ENCODE peak calls at places on chromosomes 5 and 9, in ten cellular contexts. H is prostate gland; Z is WTC11; O is fibroblast of the aortic adventitia; C is ovary; L is uterus; S is heart right ventricle; D is ascending aorta; R is choroid plexus epithelial cell; N is activated CD8-positive, alpha-beta T cell treated with anti-CD3 and anti-CD28 coated beads for 36 hours. K is an unnamed sample.
A peak's percentile ranks its signal among the peaks of the same experiment; 100 is the strongest.

GRCh38 chr9:3006917-3007316 is 163.0 kb upstream of the PUM3 start:
- DNase-seq in H (no peak), Z (no peak), O (no peak), C (no peak), L (no peak), S (no peak), D (no peak), R (no peak), N (no peak), K (peak; percentile 58)

GRCh38 chr5:173745123-173745522 is 128.7 kb upstream of the BOD1 start:
- DNase-seq in H (no peak), Z (no peak), O (no peak), C (no peak), L (no peak), S (no peak), D (no peak), R (no peak), N (no peak), K (no peak)

GRCh38 chr9:96021616-96022444 is 146.3 kb downstream of the ERCC6L2 start:
- DNase-seq in H (no peak), Z (no peak), O (no peak), C (peak; percentile 30), L (no peak), S (no peak), D (no peak), R (no peak), N (peak; percentile 26), K (peak; percentile 23)

GRCh38 chr5:158139161-158139560 is 280.2 kb upstream of the CLINT1 start:
- DNase-seq in H (no peak), Z (no peak), O (peak; percentile 41), C (no peak), L (no peak), S (no peak), D (no peak), R (no peak), N (no peak), K (peak; percentile 14)

GRCh38 chr5:98320317-98320716 is 453.1 kb upstream of the RGMB start:
- DNase-seq in H (no peak), Z (no peak), O (no peak), C (no peak), L (no peak), S (no peak), D (no peak), R (no peak), N (no peak), K (no peak)

GRCh38 chr5:171483453-171484177 is 64.2 kb downstream of the FGF18 start:
- DNase-seq in H (no peak), Z (no peak), O (peak; percentile 96), C (peak; percentile 72), L (peak; percentile 94), S (peak; percentile 84), D (peak; percentile 51), R (peak; percentile 38), N (no peak), K (no peak)

GRCh38 chr9:101737705-101738565 is 512 bp downstream of the GRIN3A start:
- DNase-seq in H (no peak), Z (peak; percentile 47), O (no peak), C (no peak), L (no peak), S (no peak), D (no peak), R (no peak), N (peak; percentile 1), K (no peak)

GRCh38 chr9:13447551-13448422 is 168.3 kb upstream of the MPDZ start:
- DNase-seq in H (no peak), Z (no peak), O (peak; percentile 60), C (no peak), L (no peak), S (no peak), D (no peak), R (peak; percentile 13), N (no peak), K (no peak)

GRCh38 chr9:114565204-114565603 is 22.4 kb upstream of the ATP6V1G1 start:
- DNase-seq in H (no peak), Z (no peak), O (no peak), C (no peak), L (no peak), S (no peak), D (no peak), R (no peak), N (no peak), K (no peak)

GRCh38 chr9:93198839-93199625 is 15.1 kb downstream of the WNK2 start:
- DNase-seq in H (no peak), Z (no peak), O (no peak), C (no peak), L (no peak), S (no peak), D (no peak), R (no peak), N (no peak), K (no peak)

GRCh38 chr5:41638685-41639084 is 128.3 kb upstream of the PLCXD3 start:
- DNase-seq in H (no peak), Z (no peak), O (no peak), C (no peak), L (no peak), S (no peak), D (no peak), R (no peak), N (no peak), K (no peak)

GRCh38 chr5:90015584-90016018 is 394.0 kb downstream of the CETN3 start:
- DNase-seq in H (no peak), Z (no peak), O (peak; percentile 67), C (no peak), L (no peak), S (no peak), D (no peak), R (peak; percentile 69), N (no peak), K (peak; percentile 10)

GRCh38 chr9:93261735-93262523 is 78.0 kb downstream of the WNK2 start:
- DNase-seq in H (no peak), Z (peak; percentile 9), O (no peak), C (no peak), L (no peak), S (no peak), D (no peak), R (no peak), N (no peak), K (no peak)

GRCh38 chr9:111926421-111926875 is 29.8 kb downstream of the UGCG start:
- DNase-seq in H (no peak), Z (no peak), O (no peak), C (no peak), L (no peak), S (peak; percentile 33), D (peak; percentile 37), R (peak; percentile 95), N (peak; percentile 75), K (no peak)

GRCh38 chr9:12748016-12748415 is 26.8 kb upstream of the LURAP1L start:
- DNase-seq in H (no peak), Z (no peak), O (peak; percentile 59), C (no peak), L (no peak), S (no peak), D (no peak), R (peak; percentile 31), N (no peak), K (no peak)

GRCh38 chr5:34627794-34628193 is 28.3 kb upstream of the RAI14 start:
- DNase-seq in H (no peak), Z (no peak), O (peak; percentile 83), C (no peak), L (no peak), S (no peak), D (no peak), R (peak; percentile 91), N (no peak), K (peak; percentile 75)

GRCh38 chr9:8895498-8896224 is 1096.1 kb upstream of the DMAC1 start:
- DNase-seq in H (no peak), Z (no peak), O (peak; percentile 79), C (no peak), L (no peak), S (peak; percentile 9), D (no peak), R (peak; percentile 67), N (peak; percentile 2), K (peak; percentile 79)

GRCh38 chr5:154783774-154784460 is 28.7 kb downstream of the LARP1 start:
- DNase-seq in H (no peak), Z (no peak), O (peak; percentile 66), C (no peak), L (peak; percentile 26), S (peak; percentile 24), D (no peak), R (peak; percentile 37), N (peak; percentile 17), K (peak; percentile 56)

GRCh38 chr5:5979362-5979760 is 399.0 kb downstream of the MED10 start:
- DNase-seq in H (no peak), Z (peak; percentile 21), O (no peak), C (no peak), L (peak; percentile 30), S (no peak), D (peak; percentile 9), R (peak; percentile 24), N (no peak), K (no peak)
- TF ChIP-seq CTCF in H (no peak), Z (no peak), O (no peak), C (no peak), L (no peak), S (no peak), D (no peak), R (no peak), N (no peak), K (no peak)

DNA sequence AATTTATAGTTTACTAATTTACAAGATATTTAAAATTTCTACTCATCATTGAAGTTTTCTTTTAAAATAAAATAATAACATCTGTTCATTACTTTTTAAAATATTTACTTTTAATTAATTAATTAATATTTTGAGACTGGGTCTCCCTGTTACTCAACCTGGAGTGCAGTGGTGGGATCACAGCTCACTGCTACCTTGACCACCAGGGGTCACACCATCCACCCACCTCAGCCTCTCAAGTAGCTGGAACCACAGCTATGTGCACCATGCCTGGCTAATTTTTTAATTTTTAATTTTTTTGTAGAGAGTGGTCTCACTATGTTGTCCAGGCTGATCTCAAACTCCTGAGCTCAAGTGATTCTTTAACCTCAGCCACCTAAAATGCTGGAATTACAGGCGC is 1013.6 kb downstream of the CDH9 start:
- DNase-seq in H (no peak), Z (peak; percentile 42), O (no peak), C (no peak), L (no peak), S (no peak), D (no peak), R (no peak), N (no peak), K (peak; percentile 28)
- TF ChIP-seq CTCF in H (no peak), Z (peak; percentile 44), O (no peak), C (no peak), L (no peak), S (no peak), D (no peak), R (no peak), N (no peak), K (no peak)

DNA sequence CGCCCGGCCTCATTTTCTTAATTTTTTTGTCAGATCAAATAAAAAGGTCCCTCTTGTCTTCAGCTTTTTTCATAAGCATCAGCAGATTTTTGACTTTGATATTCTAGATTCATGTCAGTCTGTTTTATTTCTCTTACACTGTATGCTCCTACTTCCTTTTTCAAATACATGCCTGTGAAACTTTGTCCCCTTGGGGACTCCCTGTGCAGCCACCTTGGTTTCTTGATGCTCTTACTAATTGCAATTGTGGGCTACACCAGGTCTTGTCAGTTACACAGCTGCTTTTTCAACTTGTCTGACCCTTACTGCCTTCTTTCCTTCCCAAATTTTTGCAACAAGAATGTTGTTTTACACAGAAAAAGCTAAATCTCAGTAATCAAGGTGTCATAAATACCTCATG is 238.2 kb upstream of the KCNN2 start:
- DNase-seq in H (no peak), Z (no peak), O (no peak), C (no peak), L (no peak), S (no peak), D (no peak), R (no peak), N (no peak), K (no peak)
- TF ChIP-seq CTCF in H (no peak), Z (no peak), O (no peak), C (no peak), L (no peak), S (no peak), D (no peak), R (no peak), N (no peak), K (no peak)

GRCh38 chr5:32323741-32324140 is 11.0 kb upstream of the MTMR12 start:
- DNase-seq in H (no peak), Z (peak; percentile 59), O (no peak), C (no peak), L (no peak), S (no peak), D (no peak), R (no peak), N (no peak), K (no peak)
- TF ChIP-seq CTCF in H (no peak), Z (no peak), O (no peak), C (no peak), L (no peak), S (no peak), D (no peak), R (no peak), N (no peak), K (no peak)